ENCODE peak calls at places on chromosomes 11 and 22, in five cellular contexts. One of them, this sample, is unnamed.

GRCh38 chr22:45083659-45084305 is 74.0 kb upstream of the PHF21B start:
- DNase-seq in pancreas: no peak
- DNase-seq in transverse colon: no peak
- DNase-seq in choroid plexus epithelial cell: no peak
- DNase-seq in astrocyte: peak
- DNase-seq in this sample: no peak

GRCh38 chr11:10594407-10594806 is 25.9 kb upstream of the LYVE1 start:
- DNase-seq in transverse colon: no peak
- DNase-seq in pancreas: no peak
- DNase-seq in astrocyte: no peak
- DNase-seq in choroid plexus epithelial cell: no peak
- DNase-seq in this sample: no peak

GRCh38 chr11:2106583-2107209 is 32.5 kb downstream of the IGF2 start:
- DNase-seq in astrocyte: no peak
- DNase-seq in choroid plexus epithelial cell: no peak
- DNase-seq in transverse colon: no peak
- DNase-seq in pancreas: no peak
- DNase-seq in this sample: no peak

GRCh38 chr22:24554316-24555159 is at the start of gene GUCD1:
- DNase-seq in astrocyte: peak
- DNase-seq in choroid plexus epithelial cell: peak
- DNase-seq in transverse colon: peak
- DNase-seq in pancreas: peak
- DNase-seq in this sample: peak

GRCh38 chr11:114149689-114150407 is 90.3 kb downstream of the ZBTB16 start:
- DNase-seq in choroid plexus epithelial cell: peak
- DNase-seq in astrocyte: no peak
- DNase-seq in transverse colon: no peak
- DNase-seq in pancreas: no peak
- DNase-seq in this sample: no peak

GRCh38 chr11:4455439-4455838 is 6.3 kb downstream of the OR52K2 start:
- DNase-seq in transverse colon: no peak
- DNase-seq in astrocyte: no peak
- DNase-seq in pancreas: peak
- DNase-seq in choroid plexus epithelial cell: no peak
- DNase-seq in this sample: no peak

GRCh38 chr22:39634530-39635399 is 64.2 kb downstream of the CACNA1I start:
- DNase-seq in pancreas: no peak
- DNase-seq in choroid plexus epithelial cell: peak
- DNase-seq in transverse colon: peak
- DNase-seq in astrocyte: peak
- DNase-seq in this sample: no peak

GRCh38 chr22:23315341-23315917 is 135.1 kb downstream of the BCR start:
- DNase-seq in transverse colon: peak
- DNase-seq in astrocyte: peak
- DNase-seq in pancreas: no peak
- DNase-seq in choroid plexus epithelial cell: peak
- DNase-seq in this sample: peak

GRCh38 chr11:20020198-20020597 is 140.1 kb downstream of the DBX1 start:
- DNase-seq in pancreas: no peak
- DNase-seq in choroid plexus epithelial cell: no peak
- DNase-seq in astrocyte: no peak
- DNase-seq in transverse colon: no peak
- DNase-seq in this sample: no peak

GRCh38 chr11:33942954-33943353 is 51.1 kb upstream of the LMO2 start:
- DNase-seq in choroid plexus epithelial cell: peak
- DNase-seq in transverse colon: no peak
- DNase-seq in astrocyte: peak
- DNase-seq in pancreas: no peak
- DNase-seq in this sample: peak

GRCh38 chr22:30809086-30809485 is 114.4 kb downstream of the OSBP2 start:
- DNase-seq in astrocyte: peak
- DNase-seq in choroid plexus epithelial cell: no peak
- DNase-seq in transverse colon: no peak
- DNase-seq in pancreas: no peak
- DNase-seq in this sample: no peak

GRCh38 chr11:120931057-120931779 is 92.7 kb upstream of the TBCEL start:
- DNase-seq in astrocyte: no peak
- DNase-seq in choroid plexus epithelial cell: no peak
- DNase-seq in pancreas: no peak
- DNase-seq in transverse colon: no peak
- DNase-seq in this sample: no peak

GRCh38 chr11:120925944-120926343 is 98.0 kb upstream of the TBCEL start:
- DNase-seq in choroid plexus epithelial cell: no peak
- DNase-seq in transverse colon: no peak
- DNase-seq in pancreas: no peak
- DNase-seq in astrocyte: no peak
- DNase-seq in this sample: peak

GRCh38 chr11:120929664-120930154 is 94.2 kb upstream of the TBCEL start:
- DNase-seq in choroid plexus epithelial cell: peak
- DNase-seq in astrocyte: peak
- DNase-seq in pancreas: peak
- DNase-seq in transverse colon: peak
- DNase-seq in this sample: peak

GRCh38 chr11:120929090-120929489 is 94.8 kb upstream of the TBCEL start:
- DNase-seq in choroid plexus epithelial cell: no peak
- DNase-seq in astrocyte: peak
- DNase-seq in pancreas: no peak
- DNase-seq in transverse colon: no peak
- DNase-seq in this sample: no peak

GRCh38 chr11:120928506-120929062 is 95.3 kb upstream of the TBCEL start:
- DNase-seq in transverse colon: no peak
- DNase-seq in pancreas: no peak
- DNase-seq in choroid plexus epithelial cell: no peak
- DNase-seq in astrocyte: no peak
- DNase-seq in this sample: no peak
- TF ChIP-seq CTCF in transverse colon: no peak
- TF ChIP-seq CTCF in pancreas: no peak
- TF ChIP-seq CTCF in choroid plexus epithelial cell: peak
- TF ChIP-seq CTCF in astrocyte: no peak
- TF ChIP-seq CTCF in this sample: no peak

GRCh38 chr11:14774738-14775137 is 117.3 kb downstream of the CYP2R1 start:
- DNase-seq in choroid plexus epithelial cell: no peak
- DNase-seq in astrocyte: no peak
- DNase-seq in pancreas: no peak
- DNase-seq in transverse colon: no peak
- DNase-seq in this sample: no peak

GRCh38 chr11:14768789-14769188 is 123.2 kb downstream of the CYP2R1 start:
- DNase-seq in pancreas: no peak
- DNase-seq in transverse colon: no peak
- DNase-seq in choroid plexus epithelial cell: no peak
- DNase-seq in astrocyte: no peak
- DNase-seq in this sample: no peak

GRCh38 chr11:14775897-14776296 is 116.1 kb downstream of the CYP2R1 start:
- DNase-seq in choroid plexus epithelial cell: no peak
- DNase-seq in transverse colon: no peak
- DNase-seq in pancreas: no peak
- DNase-seq in astrocyte: no peak
- DNase-seq in this sample: no peak

GRCh38 chr11:14773755-14774154 is 118.3 kb downstream of the CYP2R1 start:
- DNase-seq in choroid plexus epithelial cell: peak
- DNase-seq in pancreas: no peak
- DNase-seq in transverse colon: no peak
- DNase-seq in astrocyte: no peak
- DNase-seq in this sample: no peak
- TF ChIP-seq CTCF in choroid plexus epithelial cell: peak
- TF ChIP-seq CTCF in pancreas: no peak
- TF ChIP-seq CTCF in transverse colon: peak
- TF ChIP-seq CTCF in astrocyte: no peak
- TF ChIP-seq CTCF in this sample: no peak

GRCh38 chr11:86748296-86748695 is 52.0 kb upstream of the PRSS23 start:
- DNase-seq in astrocyte: peak
- DNase-seq in transverse colon: no peak
- DNase-seq in pancreas: no peak
- DNase-seq in choroid plexus epithelial cell: peak
- DNase-seq in this sample: no peak

GRCh38 chr11:86749861-86750401 is 50.4 kb upstream of the PRSS23 start:
- DNase-seq in pancreas: no peak
- DNase-seq in astrocyte: no peak
- DNase-seq in transverse colon: no peak
- DNase-seq in choroid plexus epithelial cell: no peak
- DNase-seq in this sample: no peak

GRCh38 chr11:86746509-86746908 is 53.8 kb upstream of the PRSS23 start:
- DNase-seq in transverse colon: no peak
- DNase-seq in astrocyte: no peak
- DNase-seq in choroid plexus epithelial cell: no peak
- DNase-seq in pancreas: no peak
- DNase-seq in this sample: no peak

GRCh38 chr11:86747801-86748200 is 52.5 kb upstream of the PRSS23 start:
- DNase-seq in pancreas: no peak
- DNase-seq in astrocyte: no peak
- DNase-seq in transverse colon: no peak
- DNase-seq in choroid plexus epithelial cell: no peak
- DNase-seq in this sample: no peak

DNA sequence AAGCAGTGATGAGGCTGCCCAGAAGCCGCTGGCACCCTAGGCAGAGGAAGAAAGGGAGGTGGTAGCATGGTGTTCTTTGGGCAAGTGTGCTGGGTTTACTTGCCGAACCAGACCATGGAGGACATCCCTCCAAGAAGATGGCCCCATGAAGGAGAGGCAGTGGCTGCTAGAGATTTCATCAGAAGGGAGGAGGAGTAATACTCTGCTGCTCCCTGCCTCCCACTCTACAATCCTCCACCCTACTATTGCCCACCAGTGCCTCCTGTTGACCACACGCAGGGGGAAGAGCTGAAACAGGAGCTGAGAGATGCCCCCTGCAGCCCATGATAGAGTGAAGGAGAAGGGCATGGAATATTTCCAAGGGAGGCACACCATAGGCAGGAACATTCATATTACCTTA is 51.0 kb upstream of the PRSS23 start:
- DNase-seq in choroid plexus epithelial cell: no peak
- DNase-seq in transverse colon: no peak
- DNase-seq in astrocyte: no peak
- DNase-seq in pancreas: no peak
- DNase-seq in this sample: no peak
- TF ChIP-seq CTCF in choroid plexus epithelial cell: peak
- TF ChIP-seq CTCF in transverse colon: no peak
- TF ChIP-seq CTCF in astrocyte: no peak
- TF ChIP-seq CTCF in pancreas: no peak
- TF ChIP-seq CTCF in this sample: no peak

GRCh38 chr11:93757924-93758865 is 16.7 kb downstream of the C11orf54 start:
- DNase-seq in choroid plexus epithelial cell: no peak
- DNase-seq in pancreas: no peak
- DNase-seq in transverse colon: no peak
- DNase-seq in astrocyte: no peak
- DNase-seq in this sample: no peak

GRCh38 chr11:93751001-93751400 is 9.5 kb downstream of the C11orf54 start:
- DNase-seq in pancreas: no peak
- DNase-seq in transverse colon: no peak
- DNase-seq in choroid plexus epithelial cell: no peak
- DNase-seq in astrocyte: no peak
- DNase-seq in this sample: no peak

GRCh38 chr11:93756748-93757147 is 15.3 kb downstream of the C11orf54 start:
- DNase-seq in pancreas: no peak
- DNase-seq in choroid plexus epithelial cell: no peak
- DNase-seq in transverse colon: no peak
- DNase-seq in astrocyte: no peak
- DNase-seq in this sample: peak

GRCh38 chr11:93753241-93753640 is 11.8 kb downstream of the C11orf54 start:
- DNase-seq in transverse colon: no peak
- DNase-seq in choroid plexus epithelial cell: no peak
- DNase-seq in astrocyte: no peak
- DNase-seq in pancreas: no peak
- DNase-seq in this sample: no peak
- TF ChIP-seq CTCF in transverse colon: no peak
- TF ChIP-seq CTCF in choroid plexus epithelial cell: no peak
- TF ChIP-seq CTCF in astrocyte: no peak
- TF ChIP-seq CTCF in pancreas: no peak
- TF ChIP-seq CTCF in this sample: no peak

DNA sequence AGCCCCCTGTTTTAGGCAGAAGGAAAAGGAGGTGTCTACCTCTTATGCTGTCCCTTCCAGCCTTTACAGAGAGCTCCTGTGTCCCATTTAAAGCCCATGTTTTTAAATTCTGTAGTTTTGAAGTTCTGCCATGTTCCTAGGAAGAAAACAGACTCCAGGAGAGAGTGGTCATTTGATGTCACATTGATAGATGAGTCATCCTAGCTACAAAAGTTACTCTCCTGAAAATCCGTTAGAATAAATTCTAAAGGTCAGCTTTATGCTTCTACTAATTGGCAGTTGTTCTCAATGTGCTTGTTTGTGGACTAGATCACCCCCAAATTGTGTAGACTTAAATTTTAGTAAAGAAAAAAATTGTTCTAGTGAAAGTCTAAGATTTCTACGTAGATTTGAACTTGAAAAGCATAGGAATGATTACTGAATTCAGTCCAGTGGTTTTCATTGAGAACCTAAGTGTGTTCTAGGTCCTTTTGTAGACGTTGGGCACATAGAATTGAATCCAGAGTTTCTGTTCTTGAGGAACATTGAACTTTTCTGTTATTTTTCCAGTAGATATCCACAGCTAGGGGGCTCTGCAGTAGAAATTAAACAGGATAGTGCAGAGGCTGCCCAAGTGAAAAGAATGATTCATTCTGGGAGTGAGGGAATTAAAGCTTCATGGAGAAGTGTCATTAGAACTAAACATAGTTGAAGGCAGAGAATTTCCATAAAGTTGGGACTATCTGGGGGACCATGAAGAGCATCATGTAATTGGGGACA is 140.6 kb upstream of the RASSF10 start:
- DNase-seq in astrocyte: no peak
- DNase-seq in transverse colon: no peak
- DNase-seq in pancreas: no peak
- DNase-seq in choroid plexus epithelial cell: peak
- DNase-seq in this sample: no peak
- TF ChIP-seq CTCF in astrocyte: peak
- TF ChIP-seq CTCF in transverse colon: no peak
- TF ChIP-seq CTCF in pancreas: no peak
- TF ChIP-seq CTCF in choroid plexus epithelial cell: peak
- TF ChIP-seq CTCF in this sample: no peak

DNA sequence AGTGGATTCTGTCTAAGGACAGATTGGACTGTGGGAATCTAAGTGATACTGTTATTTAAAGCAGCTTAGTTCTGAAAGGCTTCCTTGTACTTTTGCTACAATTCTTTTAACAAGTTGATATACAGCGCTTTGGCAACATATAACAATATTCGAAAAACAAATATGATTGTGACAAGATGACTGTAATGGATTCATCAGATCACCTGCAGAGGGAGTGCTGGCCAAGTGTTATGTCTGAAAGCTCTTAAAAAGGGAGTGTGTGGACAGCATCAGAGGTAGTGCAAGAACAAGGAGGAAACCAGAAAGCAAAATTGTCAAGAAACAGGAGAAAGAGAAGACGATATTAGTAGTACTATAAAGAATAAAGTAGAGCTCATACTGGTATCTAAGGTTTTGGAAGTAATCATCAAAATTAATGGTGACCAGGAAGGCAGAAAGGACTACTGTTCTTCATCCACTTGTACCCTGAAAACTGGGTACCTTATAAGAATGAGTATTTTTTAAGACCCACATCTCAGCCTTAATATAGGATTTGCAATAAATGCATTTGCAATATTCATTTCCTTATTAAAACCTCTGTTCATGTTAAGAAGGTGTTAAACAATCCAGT is 1112.0 kb upstream of the CCDC90B start:
- DNase-seq in choroid plexus epithelial cell: peak
- DNase-seq in astrocyte: peak
- DNase-seq in transverse colon: no peak
- DNase-seq in pancreas: no peak
- DNase-seq in this sample: peak
- TF ChIP-seq CTCF in choroid plexus epithelial cell: peak
- TF ChIP-seq CTCF in astrocyte: peak
- TF ChIP-seq CTCF in transverse colon: no peak
- TF ChIP-seq CTCF in pancreas: no peak
- TF ChIP-seq CTCF in this sample: no peak